ENCODE peak calls at places on chromosomes 16 and 17, in nine cellular contexts. One of them, this sample, is unnamed.

GRCh38 chr16:6725634-6726331 is 606.9 kb upstream of the RBFOX1 start:
- DNase-seq in NCI-H526: peak
- DNase-seq in LoVo: no peak
- DNase-seq in non-pigmented ciliary epithelial cell: no peak
- DNase-seq in stimulated activated CD4-positive, alpha-beta T cell treated with anti-CD3 and anti-CD28 coated beads, Interleukin-12 subunit alpha, Interleukin-12 subunit beta, amount 100 ng/mL, for 4 hours: no peak
- DNase-seq in aorta: no peak
- DNase-seq in esophagus muscularis mucosa: no peak
- DNase-seq in NCI-H2029: no peak
- DNase-seq in glutamatergic neuron: no peak
- DNase-seq in this sample: peak

GRCh38 chr17:78409191-78409621 is 30.8 kb downstream of the PGS1 start:
- DNase-seq in NCI-H526: peak
- DNase-seq in LoVo: peak
- DNase-seq in non-pigmented ciliary epithelial cell: no peak
- DNase-seq in stimulated activated CD4-positive, alpha-beta T cell treated with anti-CD3 and anti-CD28 coated beads, Interleukin-12 subunit alpha, Interleukin-12 subunit beta, amount 100 ng/mL, for 4 hours: no peak
- DNase-seq in aorta: no peak
- DNase-seq in esophagus muscularis mucosa: no peak
- DNase-seq in NCI-H2029: peak
- DNase-seq in glutamatergic neuron: no peak
- DNase-seq in this sample: peak

GRCh38 chr17:830950-831349 is 48.8 kb downstream of the MRM3 start:
- DNase-seq in NCI-H526: no peak
- DNase-seq in LoVo: no peak
- DNase-seq in non-pigmented ciliary epithelial cell: no peak
- DNase-seq in stimulated activated CD4-positive, alpha-beta T cell treated with anti-CD3 and anti-CD28 coated beads, Interleukin-12 subunit alpha, Interleukin-12 subunit beta, amount 100 ng/mL, for 4 hours: no peak
- DNase-seq in aorta: no peak
- DNase-seq in esophagus muscularis mucosa: no peak
- DNase-seq in NCI-H2029: no peak
- DNase-seq in glutamatergic neuron: no peak
- DNase-seq in this sample: no peak

GRCh38 chr16:65547799-65548446 is 426.1 kb upstream of the CDH11 start:
- DNase-seq in NCI-H526: no peak
- DNase-seq in LoVo: no peak
- DNase-seq in non-pigmented ciliary epithelial cell: peak
- DNase-seq in stimulated activated CD4-positive, alpha-beta T cell treated with anti-CD3 and anti-CD28 coated beads, Interleukin-12 subunit alpha, Interleukin-12 subunit beta, amount 100 ng/mL, for 4 hours: no peak
- DNase-seq in aorta: no peak
- DNase-seq in esophagus muscularis mucosa: no peak
- DNase-seq in NCI-H2029: no peak
- DNase-seq in glutamatergic neuron: no peak
- DNase-seq in this sample: peak

GRCh38 chr17:27256225-27257030 is 37.5 kb upstream of the WSB1 start:
- DNase-seq in NCI-H526: no peak
- DNase-seq in LoVo: no peak
- DNase-seq in non-pigmented ciliary epithelial cell: no peak
- DNase-seq in stimulated activated CD4-positive, alpha-beta T cell treated with anti-CD3 and anti-CD28 coated beads, Interleukin-12 subunit alpha, Interleukin-12 subunit beta, amount 100 ng/mL, for 4 hours: no peak
- DNase-seq in aorta: no peak
- DNase-seq in esophagus muscularis mucosa: no peak
- DNase-seq in NCI-H2029: no peak
- DNase-seq in glutamatergic neuron: no peak
- DNase-seq in this sample: no peak

GRCh38 chr17:55492951-55493350 is 18.3 kb downstream of the SMIM36 start:
- DNase-seq in NCI-H526: no peak
- DNase-seq in LoVo: no peak
- DNase-seq in non-pigmented ciliary epithelial cell: no peak
- DNase-seq in stimulated activated CD4-positive, alpha-beta T cell treated with anti-CD3 and anti-CD28 coated beads, Interleukin-12 subunit alpha, Interleukin-12 subunit beta, amount 100 ng/mL, for 4 hours: no peak
- DNase-seq in aorta: no peak
- DNase-seq in esophagus muscularis mucosa: no peak
- DNase-seq in NCI-H2029: no peak
- DNase-seq in glutamatergic neuron: no peak
- DNase-seq in this sample: peak

GRCh38 chr17:42475121-42475520 is 16.4 kb downstream of the ATP6V0A1 start:
- DNase-seq in NCI-H526: no peak
- DNase-seq in LoVo: no peak
- DNase-seq in non-pigmented ciliary epithelial cell: no peak
- DNase-seq in stimulated activated CD4-positive, alpha-beta T cell treated with anti-CD3 and anti-CD28 coated beads, Interleukin-12 subunit alpha, Interleukin-12 subunit beta, amount 100 ng/mL, for 4 hours: no peak
- DNase-seq in aorta: no peak
- DNase-seq in esophagus muscularis mucosa: no peak
- DNase-seq in NCI-H2029: no peak
- DNase-seq in glutamatergic neuron: no peak
- DNase-seq in this sample: no peak

GRCh38 chr16:58850019-58850626 is 116.0 kb upstream of the GOT2 start:
- DNase-seq in NCI-H526: no peak
- DNase-seq in LoVo: no peak
- DNase-seq in non-pigmented ciliary epithelial cell: no peak
- DNase-seq in stimulated activated CD4-positive, alpha-beta T cell treated with anti-CD3 and anti-CD28 coated beads, Interleukin-12 subunit alpha, Interleukin-12 subunit beta, amount 100 ng/mL, for 4 hours: no peak
- DNase-seq in aorta: no peak
- DNase-seq in esophagus muscularis mucosa: no peak
- DNase-seq in NCI-H2029: no peak
- DNase-seq in glutamatergic neuron: no peak
- DNase-seq in this sample: no peak

GRCh38 chr17:65750166-65750565 is 188.7 kb upstream of the AXIN2 start:
- DNase-seq in NCI-H526: no peak
- DNase-seq in LoVo: no peak
- DNase-seq in non-pigmented ciliary epithelial cell: no peak
- DNase-seq in stimulated activated CD4-positive, alpha-beta T cell treated with anti-CD3 and anti-CD28 coated beads, Interleukin-12 subunit alpha, Interleukin-12 subunit beta, amount 100 ng/mL, for 4 hours: no peak
- DNase-seq in aorta: no peak
- DNase-seq in esophagus muscularis mucosa: no peak
- DNase-seq in NCI-H2029: no peak
- DNase-seq in glutamatergic neuron: no peak
- DNase-seq in this sample: no peak

GRCh38 chr16:31201511-31202401 is 804 bp downstream of the PYCARD start:
- DNase-seq in NCI-H526: peak
- DNase-seq in LoVo: no peak
- DNase-seq in non-pigmented ciliary epithelial cell: no peak
- DNase-seq in stimulated activated CD4-positive, alpha-beta T cell treated with anti-CD3 and anti-CD28 coated beads, Interleukin-12 subunit alpha, Interleukin-12 subunit beta, amount 100 ng/mL, for 4 hours: no peak
- DNase-seq in aorta: peak
- DNase-seq in esophagus muscularis mucosa: no peak
- DNase-seq in NCI-H2029: no peak
- DNase-seq in glutamatergic neuron: peak
- DNase-seq in this sample: no peak

GRCh38 chr17:73393962-73394361 is 82.2 kb upstream of the CDC42EP4 start:
- DNase-seq in NCI-H526: no peak
- DNase-seq in LoVo: no peak
- DNase-seq in non-pigmented ciliary epithelial cell: no peak
- DNase-seq in stimulated activated CD4-positive, alpha-beta T cell treated with anti-CD3 and anti-CD28 coated beads, Interleukin-12 subunit alpha, Interleukin-12 subunit beta, amount 100 ng/mL, for 4 hours: no peak
- DNase-seq in aorta: no peak
- DNase-seq in esophagus muscularis mucosa: no peak
- DNase-seq in NCI-H2029: no peak
- DNase-seq in glutamatergic neuron: no peak
- DNase-seq in this sample: peak

GRCh38 chr17:29588561-29589411 is 662 bp downstream of the GIT1 start:
- DNase-seq in NCI-H526: peak
- DNase-seq in LoVo: no peak
- DNase-seq in non-pigmented ciliary epithelial cell: no peak
- DNase-seq in stimulated activated CD4-positive, alpha-beta T cell treated with anti-CD3 and anti-CD28 coated beads, Interleukin-12 subunit alpha, Interleukin-12 subunit beta, amount 100 ng/mL, for 4 hours: peak
- DNase-seq in aorta: no peak
- DNase-seq in esophagus muscularis mucosa: no peak
- DNase-seq in NCI-H2029: no peak
- DNase-seq in glutamatergic neuron: peak
- DNase-seq in this sample: peak

GRCh38 chr16:83942074-83942473 is 11.0 kb upstream of the OSGIN1 start:
- DNase-seq in NCI-H526: no peak
- DNase-seq in LoVo: no peak
- DNase-seq in non-pigmented ciliary epithelial cell: no peak
- DNase-seq in stimulated activated CD4-positive, alpha-beta T cell treated with anti-CD3 and anti-CD28 coated beads, Interleukin-12 subunit alpha, Interleukin-12 subunit beta, amount 100 ng/mL, for 4 hours: no peak
- DNase-seq in aorta: no peak
- DNase-seq in esophagus muscularis mucosa: no peak
- DNase-seq in NCI-H2029: no peak
- DNase-seq in glutamatergic neuron: no peak
- DNase-seq in this sample: no peak

GRCh38 chr17:79064026-79064425 is 10.6 kb upstream of the ENGASE start:
- DNase-seq in NCI-H526: no peak
- DNase-seq in LoVo: no peak
- DNase-seq in non-pigmented ciliary epithelial cell: no peak
- DNase-seq in stimulated activated CD4-positive, alpha-beta T cell treated with anti-CD3 and anti-CD28 coated beads, Interleukin-12 subunit alpha, Interleukin-12 subunit beta, amount 100 ng/mL, for 4 hours: no peak
- DNase-seq in aorta: peak
- DNase-seq in esophagus muscularis mucosa: no peak
- DNase-seq in NCI-H2029: no peak
- DNase-seq in glutamatergic neuron: no peak
- DNase-seq in this sample: no peak

GRCh38 chr17:81308161-81308560 is 13.1 kb upstream of the SLC38A10 start:
- DNase-seq in NCI-H526: no peak
- DNase-seq in LoVo: no peak
- DNase-seq in non-pigmented ciliary epithelial cell: no peak
- DNase-seq in stimulated activated CD4-positive, alpha-beta T cell treated with anti-CD3 and anti-CD28 coated beads, Interleukin-12 subunit alpha, Interleukin-12 subunit beta, amount 100 ng/mL, for 4 hours: no peak
- DNase-seq in aorta: no peak
- DNase-seq in esophagus muscularis mucosa: no peak
- DNase-seq in NCI-H2029: no peak
- DNase-seq in glutamatergic neuron: peak
- DNase-seq in this sample: no peak

GRCh38 chr17:28975634-28976033 is 24.3 kb upstream of the PHF12 start:
- DNase-seq in NCI-H526: no peak
- DNase-seq in LoVo: no peak
- DNase-seq in non-pigmented ciliary epithelial cell: no peak
- DNase-seq in stimulated activated CD4-positive, alpha-beta T cell treated with anti-CD3 and anti-CD28 coated beads, Interleukin-12 subunit alpha, Interleukin-12 subunit beta, amount 100 ng/mL, for 4 hours: no peak
- DNase-seq in aorta: no peak
- DNase-seq in esophagus muscularis mucosa: no peak
- DNase-seq in NCI-H2029: no peak
- DNase-seq in glutamatergic neuron: no peak
- DNase-seq in this sample: no peak

GRCh38 chr16:10126686-10127085 is 55.5 kb downstream of the GRIN2A start:
- DNase-seq in NCI-H526: no peak
- DNase-seq in LoVo: no peak
- DNase-seq in non-pigmented ciliary epithelial cell: no peak
- DNase-seq in stimulated activated CD4-positive, alpha-beta T cell treated with anti-CD3 and anti-CD28 coated beads, Interleukin-12 subunit alpha, Interleukin-12 subunit beta, amount 100 ng/mL, for 4 hours: no peak
- DNase-seq in aorta: no peak
- DNase-seq in esophagus muscularis mucosa: no peak
- DNase-seq in NCI-H2029: no peak
- DNase-seq in glutamatergic neuron: no peak
- DNase-seq in this sample: peak

GRCh38 chr16:4328580-4329353 is 12.9 kb downstream of the GLIS2 start:
- DNase-seq in NCI-H526: no peak
- DNase-seq in LoVo: no peak
- DNase-seq in non-pigmented ciliary epithelial cell: no peak
- DNase-seq in stimulated activated CD4-positive, alpha-beta T cell treated with anti-CD3 and anti-CD28 coated beads, Interleukin-12 subunit alpha, Interleukin-12 subunit beta, amount 100 ng/mL, for 4 hours: no peak
- DNase-seq in aorta: no peak
- DNase-seq in esophagus muscularis mucosa: no peak
- DNase-seq in NCI-H2029: no peak
- DNase-seq in glutamatergic neuron: no peak
- DNase-seq in this sample: peak

GRCh38 chr17:49269356-49269755 is 38.8 kb upstream of the PHOSPHO1 start:
- DNase-seq in NCI-H526: no peak
- DNase-seq in LoVo: no peak
- DNase-seq in non-pigmented ciliary epithelial cell: no peak
- DNase-seq in stimulated activated CD4-positive, alpha-beta T cell treated with anti-CD3 and anti-CD28 coated beads, Interleukin-12 subunit alpha, Interleukin-12 subunit beta, amount 100 ng/mL, for 4 hours: no peak
- DNase-seq in aorta: no peak
- DNase-seq in esophagus muscularis mucosa: no peak
- DNase-seq in NCI-H2029: no peak
- DNase-seq in glutamatergic neuron: no peak
- DNase-seq in this sample: no peak

GRCh38 chr17:13484020-13484419 is 117.7 kb downstream of the HS3ST3A1 start:
- DNase-seq in NCI-H526: no peak
- DNase-seq in LoVo: no peak
- DNase-seq in non-pigmented ciliary epithelial cell: no peak
- DNase-seq in stimulated activated CD4-positive, alpha-beta T cell treated with anti-CD3 and anti-CD28 coated beads, Interleukin-12 subunit alpha, Interleukin-12 subunit beta, amount 100 ng/mL, for 4 hours: no peak
- DNase-seq in aorta: no peak
- DNase-seq in esophagus muscularis mucosa: peak
- DNase-seq in NCI-H2029: no peak
- DNase-seq in glutamatergic neuron: no peak
- DNase-seq in this sample: peak

GRCh38 chr16:67935402-67936123 is 1.1 kb downstream of the PSMB10 start:
- DNase-seq in NCI-H526: peak
- DNase-seq in LoVo: peak
- DNase-seq in non-pigmented ciliary epithelial cell: peak
- DNase-seq in stimulated activated CD4-positive, alpha-beta T cell treated with anti-CD3 and anti-CD28 coated beads, Interleukin-12 subunit alpha, Interleukin-12 subunit beta, amount 100 ng/mL, for 4 hours: peak
- DNase-seq in aorta: peak
- DNase-seq in esophagus muscularis mucosa: peak
- DNase-seq in NCI-H2029: peak
- DNase-seq in glutamatergic neuron: peak
- DNase-seq in this sample: peak

GRCh38 chr16:4318171-4318910 is 2.5 kb downstream of the GLIS2 start:
- DNase-seq in NCI-H526: no peak
- DNase-seq in LoVo: no peak
- DNase-seq in non-pigmented ciliary epithelial cell: no peak
- DNase-seq in stimulated activated CD4-positive, alpha-beta T cell treated with anti-CD3 and anti-CD28 coated beads, Interleukin-12 subunit alpha, Interleukin-12 subunit beta, amount 100 ng/mL, for 4 hours: no peak
- DNase-seq in aorta: peak
- DNase-seq in esophagus muscularis mucosa: no peak
- DNase-seq in NCI-H2029: no peak
- DNase-seq in glutamatergic neuron: no peak
- DNase-seq in this sample: no peak

GRCh38 chr17:16129844-16130243 is 85.5 kb downstream of the NCOR1 start:
- DNase-seq in NCI-H526: no peak
- DNase-seq in LoVo: no peak
- DNase-seq in non-pigmented ciliary epithelial cell: no peak
- DNase-seq in stimulated activated CD4-positive, alpha-beta T cell treated with anti-CD3 and anti-CD28 coated beads, Interleukin-12 subunit alpha, Interleukin-12 subunit beta, amount 100 ng/mL, for 4 hours: no peak
- DNase-seq in aorta: no peak
- DNase-seq in esophagus muscularis mucosa: no peak
- DNase-seq in NCI-H2029: no peak
- DNase-seq in glutamatergic neuron: no peak
- DNase-seq in this sample: no peak

GRCh38 chr17:45696442-45696841 is 87.7 kb upstream of the CRHR1 start:
- DNase-seq in NCI-H526: no peak
- DNase-seq in LoVo: no peak
- DNase-seq in non-pigmented ciliary epithelial cell: no peak
- DNase-seq in stimulated activated CD4-positive, alpha-beta T cell treated with anti-CD3 and anti-CD28 coated beads, Interleukin-12 subunit alpha, Interleukin-12 subunit beta, amount 100 ng/mL, for 4 hours: no peak
- DNase-seq in aorta: no peak
- DNase-seq in esophagus muscularis mucosa: no peak
- DNase-seq in NCI-H2029: no peak
- DNase-seq in glutamatergic neuron: no peak
- DNase-seq in this sample: no peak

GRCh38 chr16:80369559-80369958 is 171.2 kb upstream of the DYNLRB2 start:
- DNase-seq in NCI-H526: peak
- DNase-seq in LoVo: peak
- DNase-seq in non-pigmented ciliary epithelial cell: peak
- DNase-seq in stimulated activated CD4-positive, alpha-beta T cell treated with anti-CD3 and anti-CD28 coated beads, Interleukin-12 subunit alpha, Interleukin-12 subunit beta, amount 100 ng/mL, for 4 hours: no peak
- DNase-seq in aorta: peak
- DNase-seq in esophagus muscularis mucosa: peak
- DNase-seq in NCI-H2029: no peak
- DNase-seq in glutamatergic neuron: peak
- DNase-seq in this sample: peak

GRCh38 chr17:69358688-69359596 is 32.0 kb upstream of the ABCA5 start:
- DNase-seq in NCI-H526: peak
- DNase-seq in LoVo: no peak
- DNase-seq in non-pigmented ciliary epithelial cell: no peak
- DNase-seq in stimulated activated CD4-positive, alpha-beta T cell treated with anti-CD3 and anti-CD28 coated beads, Interleukin-12 subunit alpha, Interleukin-12 subunit beta, amount 100 ng/mL, for 4 hours: no peak
- DNase-seq in aorta: no peak
- DNase-seq in esophagus muscularis mucosa: no peak
- DNase-seq in NCI-H2029: no peak
- DNase-seq in glutamatergic neuron: no peak
- DNase-seq in this sample: no peak

GRCh38 chr17:68302066-68302564 is 10.8 kb downstream of the ARSG start:
- DNase-seq in NCI-H526: no peak
- DNase-seq in LoVo: no peak
- DNase-seq in non-pigmented ciliary epithelial cell: no peak
- DNase-seq in stimulated activated CD4-positive, alpha-beta T cell treated with anti-CD3 and anti-CD28 coated beads, Interleukin-12 subunit alpha, Interleukin-12 subunit beta, amount 100 ng/mL, for 4 hours: no peak
- DNase-seq in aorta: no peak
- DNase-seq in esophagus muscularis mucosa: no peak
- DNase-seq in NCI-H2029: peak
- DNase-seq in glutamatergic neuron: no peak
- DNase-seq in this sample: no peak

GRCh38 chr16:85238233-85238647 is 126.0 kb upstream of the CIBAR2 start:
- DNase-seq in NCI-H526: no peak
- DNase-seq in LoVo: no peak
- DNase-seq in non-pigmented ciliary epithelial cell: no peak
- DNase-seq in stimulated activated CD4-positive, alpha-beta T cell treated with anti-CD3 and anti-CD28 coated beads, Interleukin-12 subunit alpha, Interleukin-12 subunit beta, amount 100 ng/mL, for 4 hours: no peak
- DNase-seq in aorta: peak
- DNase-seq in esophagus muscularis mucosa: peak
- DNase-seq in NCI-H2029: no peak
- DNase-seq in glutamatergic neuron: peak
- DNase-seq in this sample: no peak

GRCh38 chr16:20409398-20410152 is at the start of gene ACSM5:
- DNase-seq in NCI-H526: no peak
- DNase-seq in LoVo: no peak
- DNase-seq in non-pigmented ciliary epithelial cell: no peak
- DNase-seq in stimulated activated CD4-positive, alpha-beta T cell treated with anti-CD3 and anti-CD28 coated beads, Interleukin-12 subunit alpha, Interleukin-12 subunit beta, amount 100 ng/mL, for 4 hours: no peak
- DNase-seq in aorta: peak
- DNase-seq in esophagus muscularis mucosa: no peak
- DNase-seq in NCI-H2029: peak
- DNase-seq in glutamatergic neuron: no peak
- DNase-seq in this sample: peak

GRCh38 chr17:30570191-30570590 is 93.0 kb downstream of the GOSR1 start:
- DNase-seq in NCI-H526: no peak
- DNase-seq in LoVo: no peak
- DNase-seq in non-pigmented ciliary epithelial cell: no peak
- DNase-seq in stimulated activated CD4-positive, alpha-beta T cell treated with anti-CD3 and anti-CD28 coated beads, Interleukin-12 subunit alpha, Interleukin-12 subunit beta, amount 100 ng/mL, for 4 hours: no peak
- DNase-seq in aorta: no peak
- DNase-seq in esophagus muscularis mucosa: no peak
- DNase-seq in NCI-H2029: no peak
- DNase-seq in glutamatergic neuron: no peak
- DNase-seq in this sample: no peak

GRCh38 chr17:1484586-1485310 is 7.7 kb downstream of the MYO1C start:
- DNase-seq in NCI-H526: peak
- DNase-seq in LoVo: no peak
- DNase-seq in non-pigmented ciliary epithelial cell: no peak
- DNase-seq in stimulated activated CD4-positive, alpha-beta T cell treated with anti-CD3 and anti-CD28 coated beads, Interleukin-12 subunit alpha, Interleukin-12 subunit beta, amount 100 ng/mL, for 4 hours: peak
- DNase-seq in aorta: peak
- DNase-seq in esophagus muscularis mucosa: no peak
- DNase-seq in NCI-H2029: peak
- DNase-seq in glutamatergic neuron: peak
- DNase-seq in this sample: peak